ENCODE peak calls at places on chromosomes 3 and 15, in five cellular contexts. H is colonic mucosa; P is WTC11; V is IMR-90; J is activated CD8-positive, alpha-beta memory T cell treated with anti-CD3 and anti-CD28 coated beads, Interleukin-2, amount 50 U/mL, for 48 hours. G is an unnamed sample.

GRCh38 chr3:113602256-113602655 is 69.9 kb downstream of the SIDT1 start:
- DNase-seq in V (no peak), H (no peak), P (no peak), J (no peak), G (no peak)

GRCh38 chr3:195236801-195237570 is 34.0 kb downstream of the XXYLT1 start:
- DNase-seq in H (peak), J (no peak), P (no peak), V (no peak), G (no peak)

GRCh38 chr3:39651993-39652739 is 157.2 kb upstream of the MYRIP start:
- DNase-seq in H (no peak), P (no peak), V (no peak), J (no peak), G (no peak)

GRCh38 chr3:46438831-46439230 is 25.9 kb downstream of the LTF start:
- DNase-seq in J (no peak), P (no peak), V (no peak), H (no peak), G (no peak)

GRCh38 chr15:65731926-65732325 is 60.2 kb downstream of the DENND4A start:
- DNase-seq in V (peak), H (no peak), P (no peak), J (no peak), G (no peak)

GRCh38 chr15:40303576-40303975 is 4.2 kb downstream of the PLCB2 start:
- DNase-seq in V (no peak), J (no peak), P (no peak), H (no peak), G (no peak)

GRCh38 chr15:36334059-36334458 is 245.4 kb upstream of the CDIN1 start:
- DNase-seq in J (no peak), H (no peak), V (peak), P (no peak), G (no peak)

GRCh38 chr3:86960551-86960950 is 30.4 kb downstream of the VGLL3 start:
- DNase-seq in P (no peak), H (no peak), V (no peak), J (no peak), G (no peak)

GRCh38 chr15:96893159-96893906 is 562.8 kb downstream of the NR2F2 start:
- DNase-seq in V (no peak), P (peak), J (no peak), H (no peak), G (no peak)

GRCh38 chr3:16508242-16508575 is 5.3 kb downstream of the RFTN1 start:
- DNase-seq in V (no peak), P (no peak), J (no peak), H (no peak), G (no peak)

GRCh38 chr3:184186184-184186901 is at the start of gene ABCF3:
- DNase-seq in P (no peak), V (peak), J (no peak), H (peak), G (no peak)

GRCh38 chr3:97810779-97811390 is 10.9 kb upstream of the CRYBG3 start:
- DNase-seq in P (no peak), J (no peak), V (peak), H (no peak), G (no peak)

GRCh38 chr3:84077479-84077878 is 881.3 kb upstream of the CADM2 start:
- DNase-seq in J (no peak), H (no peak), P (no peak), V (no peak), G (no peak)

GRCh38 chr3:72165808-72166207 is 380.9 kb upstream of the PROK2 start:
- DNase-seq in J (no peak), P (no peak), V (no peak), H (no peak), G (no peak)

GRCh38 chr3:30518201-30518864 is 88.1 kb upstream of the TGFBR2 start:
- DNase-seq in V (peak), H (peak), P (no peak), J (no peak), G (no peak)

GRCh38 chr3:183503738-183504137 is 51.8 kb downstream of the KLHL6 start:
- DNase-seq in H (no peak), J (peak), V (no peak), P (no peak), G (no peak)

GRCh38 chr3:195254454-195255175 is 16.3 kb downstream of the XXYLT1 start:
- DNase-seq in H (peak), J (no peak), P (no peak), V (no peak), G (peak)

GRCh38 chr3:194952882-194953281 is 267.2 kb downstream of the FAM43A start:
- DNase-seq in V (no peak), P (no peak), J (no peak), H (no peak), G (no peak)

GRCh38 chr15:63362196-63362595 is 19.4 kb downstream of the CA12 start:
- DNase-seq in V (no peak), P (no peak), H (peak), J (no peak), G (no peak)

GRCh38 chr3:85977615-85978338 is 1013.2 kb downstream of the VGLL3 start:
- DNase-seq in H (no peak), P (no peak), J (no peak), V (no peak), G (no peak)

GRCh38 chr3:69090021-69090420 is 5.3 kb downstream of the ARL6IP5 start:
- DNase-seq in P (no peak), H (no peak), J (no peak), V (peak), G (no peak)

GRCh38 chr15:58568157-58568571 is 136.4 kb downstream of the LIPC start:
- DNase-seq in V (no peak), H (peak), P (no peak), J (no peak), G (no peak)